ENCODE peak calls at places on chromosomes 3 and 15, in seven cellular contexts. B is AG09309, V is mammary epithelial cell, D is HFF-Myc, J is body of pancreas, P is lower leg skin, Z is upper lobe of left lung. A is an unnamed sample.

GRCh38 chr15:68812596-68813548 is 7.8 kb downstream of the ANP32A start:
- DNase-seq in B (no peak), V (no peak), D (no peak), J (no peak), P (peak), Z (no peak), A (no peak)

GRCh38 chr3:52831500-52832301 is 1.2 kb upstream of the ITIH4 start:
- DNase-seq in B (peak), V (peak), D (peak), J (peak), P (no peak), Z (peak), A (peak)

GRCh38 chr3:99534951-99535704 is 103.3 kb upstream of the COL8A1 start:
- DNase-seq in B (no peak), V (peak), D (peak), J (no peak), P (no peak), Z (no peak), A (no peak)

GRCh38 chr3:29314727-29315088 is 33.8 kb downstream of the RBMS3 start:
- DNase-seq in B (no peak), V (no peak), D (no peak), J (no peak), P (no peak), Z (no peak), A (no peak)

GRCh38 chr3:124851905-124852304 is 35.3 kb downstream of the ITGB5 start:
- DNase-seq in B (no peak), V (no peak), D (no peak), J (no peak), P (peak), Z (no peak), A (no peak)

GRCh38 chr3:127914584-127914983 is 448 bp upstream of the KBTBD12 start:
- DNase-seq in B (no peak), V (no peak), D (no peak), J (no peak), P (no peak), Z (no peak), A (no peak)

GRCh38 chr3:14283821-14284438 is 105.3 kb downstream of the LSM3 start:
- DNase-seq in B (peak), V (no peak), D (peak), J (no peak), P (no peak), Z (no peak), A (no peak)

GRCh38 chr3:101725192-101725889 is 927 bp downstream of the CEP97 start:
- DNase-seq in B (no peak), V (no peak), D (no peak), J (peak), P (no peak), Z (no peak), A (no peak)

GRCh38 chr3:111708157-111708771 is 113.1 kb upstream of the ZBED2 start:
- DNase-seq in B (no peak), V (no peak), D (no peak), J (no peak), P (no peak), Z (no peak), A (no peak)

DNA sequence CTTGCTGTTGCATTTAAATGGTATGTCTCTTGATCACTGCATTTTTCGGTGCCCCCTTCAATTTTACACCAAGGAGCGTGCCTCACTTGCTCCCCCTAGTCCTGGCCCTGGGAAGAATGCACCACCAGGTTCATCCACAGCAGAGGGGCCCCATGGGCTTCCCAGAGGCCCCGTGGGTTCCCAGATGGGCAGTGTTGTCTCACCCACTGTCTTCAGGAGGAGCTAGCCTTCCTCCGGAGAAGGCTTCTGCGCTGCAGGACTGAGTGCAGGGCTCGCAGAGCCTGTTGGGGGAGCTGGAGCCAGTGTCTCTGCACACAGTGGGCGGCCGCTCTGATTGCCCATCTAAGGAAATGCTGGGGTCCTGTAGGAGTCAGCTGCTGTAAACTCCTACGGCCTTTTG is 45.9 kb downstream of the POLR2M start:
- DNase-seq in B (no peak), V (no peak), D (no peak), J (peak), P (peak), Z (no peak), A (no peak)
- TF ChIP-seq CTCF in B (no peak), V (peak), D (peak), J (no peak), P (no peak), Z (no peak), A (peak)

DNA sequence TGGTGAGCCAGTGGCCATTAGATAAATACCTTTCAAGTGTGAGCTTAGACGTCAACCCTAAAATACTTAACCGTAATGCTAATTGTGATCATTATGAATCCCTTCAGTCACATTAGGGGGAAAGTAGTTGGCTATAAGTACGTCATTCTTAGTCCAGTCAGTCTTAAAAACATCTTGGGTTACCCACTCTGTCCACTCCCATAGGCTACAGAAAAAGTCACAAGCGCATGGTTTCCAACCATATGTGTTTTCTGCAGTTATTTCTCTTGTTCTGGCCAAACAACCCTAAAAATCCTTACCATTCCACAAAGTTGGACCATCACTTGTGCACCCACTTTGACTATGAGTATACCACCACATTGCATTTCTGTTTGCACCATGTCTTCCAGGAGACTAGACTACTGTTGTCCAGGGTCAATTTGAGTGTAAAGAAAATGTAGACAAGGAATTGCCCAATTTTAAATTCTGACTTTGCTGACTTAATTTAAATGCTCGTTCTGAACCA is 3.3 kb downstream of the RPL15 start:
- DNase-seq in B (no peak), V (no peak), D (no peak), J (no peak), P (no peak), Z (no peak), A (no peak)
- H3K4me3 ChIP-seq in B (no peak), V (no peak), D (peak), J (no peak), P (no peak), Z (no peak), A (no peak)

GRCh38 chr15:92291900-92292299 is 101.8 kb upstream of the ST8SIA2 start:
- DNase-seq in B (no peak), V (no peak), D (no peak), J (no peak), P (no peak), Z (no peak), A (no peak)
- TF ChIP-seq CTCF in B (no peak), V (no peak), D (no peak), J (no peak), P (no peak), Z (no peak), A (no peak)

GRCh38 chr3:13022348-13023250 is 50.6 kb downstream of the IQSEC1 start:
- DNase-seq in B (peak), V (no peak), D (peak), J (peak), P (peak), Z (peak), A (no peak)

GRCh38 chr3:13021934-13022265 is 51.3 kb downstream of the IQSEC1 start:
- DNase-seq in B (no peak), V (no peak), D (no peak), J (no peak), P (no peak), Z (no peak), A (no peak)

GRCh38 chr3:13020159-13020558 is 53.1 kb downstream of the IQSEC1 start:
- DNase-seq in B (no peak), V (no peak), D (no peak), J (no peak), P (no peak), Z (no peak), A (no peak)

GRCh38 chr3:13019706-13020105 is 53.5 kb downstream of the IQSEC1 start:
- DNase-seq in B (no peak), V (no peak), D (no peak), J (no peak), P (no peak), Z (no peak), A (no peak)

DNA sequence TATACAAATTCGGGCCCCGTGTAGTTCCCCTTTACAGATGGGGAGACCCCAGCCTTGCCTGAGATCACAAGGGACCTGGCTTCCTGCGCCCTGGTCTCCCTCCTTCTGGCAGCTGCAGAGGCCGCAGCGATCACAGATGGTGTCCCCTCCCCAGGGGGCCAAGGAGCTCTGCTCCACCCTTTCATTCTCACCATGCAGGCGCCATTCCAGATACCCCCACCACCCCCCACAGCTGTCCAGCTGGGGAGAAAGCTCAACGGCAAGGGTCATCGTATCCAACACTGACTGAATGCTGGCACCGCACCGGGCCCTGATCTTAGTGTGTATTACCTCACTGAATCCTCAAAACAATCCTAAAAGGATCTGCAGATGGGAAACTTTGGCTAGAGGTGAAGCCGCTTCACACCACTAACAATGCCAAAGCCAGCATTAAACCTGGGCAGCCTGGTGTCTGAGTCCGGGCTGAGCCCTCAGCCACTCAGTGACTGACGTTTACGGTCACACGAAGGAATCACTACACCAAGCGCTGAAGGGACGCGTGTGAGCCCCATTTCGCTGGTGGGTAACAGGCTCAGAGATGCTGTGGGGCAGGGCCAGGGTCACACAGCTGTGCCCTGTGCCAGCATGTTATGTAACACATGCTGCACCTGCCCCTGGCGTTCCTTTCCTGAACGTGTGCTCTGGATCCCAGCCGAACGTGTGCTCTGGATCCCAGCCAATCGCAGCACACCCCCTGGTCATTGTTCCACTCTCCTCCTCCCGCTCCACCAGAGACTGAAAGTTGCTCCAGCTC is 51.9 kb downstream of the IQSEC1 start:
- DNase-seq in B (no peak), V (no peak), D (no peak), J (peak), P (no peak), Z (no peak), A (no peak)
- H3K4me3 ChIP-seq in B (no peak), V (no peak), D (no peak), J (no peak), P (no peak), Z (no peak), A (no peak)

GRCh38 chr3:154753101-154753500 is 323.1 kb upstream of the GPR149 start:
- DNase-seq in B (no peak), V (no peak), D (no peak), J (no peak), P (no peak), Z (no peak), A (no peak)

GRCh38 chr3:154759966-154760365 is 320.2 kb upstream of the MME start:
- DNase-seq in B (no peak), V (no peak), D (no peak), J (no peak), P (no peak), Z (no peak), A (no peak)

DNA sequence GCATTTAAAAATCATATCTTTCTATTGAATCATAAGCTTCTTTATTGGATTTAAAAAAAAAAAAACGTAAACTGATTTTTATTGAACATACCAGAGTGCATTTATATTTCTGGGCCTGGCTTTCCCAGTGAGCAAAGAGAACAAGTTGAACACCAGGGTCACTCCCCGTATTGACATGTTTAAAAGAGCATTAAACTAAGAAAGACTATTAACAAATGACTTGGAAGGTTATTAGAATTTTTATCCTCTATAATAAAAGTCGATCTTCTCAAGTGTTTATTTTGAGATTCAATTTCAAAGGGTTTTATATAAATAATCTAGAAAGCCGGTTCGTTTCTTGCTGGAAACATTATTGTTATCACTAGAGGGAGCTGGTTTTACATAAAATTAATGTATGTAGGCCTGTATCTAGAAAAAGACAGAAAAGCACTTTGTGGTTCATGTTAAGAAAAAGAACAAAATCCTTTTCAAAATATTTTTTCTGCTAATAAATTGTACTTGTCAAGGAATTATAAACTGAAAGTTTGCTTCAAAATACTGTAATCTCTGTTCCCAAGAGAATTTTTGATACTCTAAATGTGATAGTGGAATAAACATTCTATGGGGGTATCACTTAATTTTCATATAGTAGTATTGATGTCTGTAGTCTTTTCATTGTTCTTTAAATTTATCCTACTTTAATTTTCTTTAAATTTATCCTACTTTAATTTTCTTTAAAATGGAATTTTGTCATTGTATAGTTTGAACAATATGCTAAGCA is 321.8 kb upstream of the MME start:
- DNase-seq in B (peak), V (peak), D (no peak), J (no peak), P (no peak), Z (no peak), A (peak)
- TF ChIP-seq CTCF in B (peak), V (peak), D (peak), J (peak), P (no peak), Z (peak), A (peak)

GRCh38 chr3:9316881-9317341 is 45.9 kb upstream of the THUMPD3 start:
- DNase-seq in B (no peak), V (peak), D (peak), J (peak), P (no peak), Z (no peak), A (no peak)
- H3K4me3 ChIP-seq in B (peak), V (peak), D (peak), J (no peak), P (no peak), Z (no peak), A (peak)

DNA sequence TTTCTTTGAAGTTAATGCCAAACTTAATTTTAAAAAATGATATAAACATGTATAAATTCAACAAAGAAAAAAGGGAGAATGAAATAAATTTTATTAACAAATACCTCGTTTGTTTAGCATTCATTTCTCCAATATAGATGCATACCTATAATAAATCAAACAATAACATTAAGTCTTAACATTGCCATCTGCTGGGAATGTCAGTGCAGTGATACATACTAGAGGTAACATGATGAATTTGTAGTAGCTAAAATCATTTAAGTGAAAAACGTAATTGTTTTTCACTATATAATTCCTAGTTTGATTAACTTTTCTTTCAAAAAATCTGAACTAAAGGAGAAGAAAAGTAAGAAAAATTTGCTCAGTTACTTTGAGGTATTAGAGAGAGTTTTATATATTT is 340.2 kb upstream of the CBLB start:
- DNase-seq in B (no peak), V (peak), D (no peak), J (no peak), P (no peak), Z (no peak), A (no peak)
- TF ChIP-seq CTCF in B (peak), V (peak), D (no peak), J (no peak), P (no peak), Z (no peak), A (peak)

GRCh38 chr3:169669816-169670215 is 6.3 kb upstream of the MECOM start:
- DNase-seq in B (no peak), V (no peak), D (no peak), J (no peak), P (no peak), Z (no peak), A (no peak)

GRCh38 chr3:169676925-169677537 is 13.5 kb upstream of the MECOM start:
- DNase-seq in B (no peak), V (no peak), D (no peak), J (no peak), P (no peak), Z (no peak), A (no peak)

GRCh38 chr3:169675091-169675490 is 11.6 kb upstream of the MECOM start:
- DNase-seq in B (no peak), V (no peak), D (no peak), J (no peak), P (no peak), Z (no peak), A (no peak)

GRCh38 chr3:169674090-169674489 is 10.6 kb upstream of the MECOM start:
- DNase-seq in B (no peak), V (no peak), D (no peak), J (no peak), P (no peak), Z (no peak), A (no peak)

GRCh38 chr3:169673521-169673920 is 10.0 kb upstream of the MECOM start:
- DNase-seq in B (no peak), V (no peak), D (no peak), J (no peak), P (no peak), Z (no peak), A (no peak)
- H3K4me3 ChIP-seq in B (no peak), V (no peak), D (no peak), J (no peak), P (no peak), Z (no peak), A (no peak)